ENCODE peak calls at places on chromosomes 12 and 14, in seven cellular contexts. W is brain microvascular endothelial cell; U is cardiac fibroblast; L is CD8-positive, alpha-beta T cell; X is fibroblast of lung; S is heart left ventricle; F is AG04449. Z is an unnamed sample.
A peak's percentile ranks its signal among the peaks of the same experiment; 100 is the strongest.

GRCh38 chr14:105930572-105930971 is 404.2 kb downstream of the TMEM121 start:
- DNase-seq in W (no peak), U (no peak), L (no peak), X (no peak), S (peak; percentile 35), F (no peak), Z (no peak)

GRCh38 chr14:97273540-97273939 is 476.4 kb downstream of the VRK1 start:
- DNase-seq in W (no peak), U (no peak), L (no peak), X (no peak), S (no peak), F (no peak), Z (no peak)

GRCh38 chr14:72736348-72736747 is 157.6 kb downstream of the DPF3 start:
- DNase-seq in W (peak; percentile 78), U (peak; percentile 52), L (no peak), X (peak; percentile 84), S (no peak), F (peak; percentile 69), Z (peak; percentile 58)

GRCh38 chr14:68468437-68469207 is 324.2 kb downstream of the ZFP36L1 start:
- DNase-seq in W (peak; percentile 59), U (peak; percentile 68), L (no peak), X (no peak), S (no peak), F (no peak), Z (no peak)

GRCh38 chr12:57993030-57993429 is 51.7 kb downstream of the ATP23 start:
- DNase-seq in W (no peak), U (peak; percentile 8), L (no peak), X (no peak), S (no peak), F (no peak), Z (no peak)

GRCh38 chr12:92619730-92620684 is 82.8 kb upstream of the PLEKHG7 start:
- DNase-seq in W (no peak), U (peak; percentile 54), L (no peak), X (no peak), S (no peak), F (no peak), Z (no peak)

GRCh38 chr12:117090816-117091711 is 8.2 kb downstream of the TESC start:
- DNase-seq in W (no peak), U (no peak), L (no peak), X (no peak), S (no peak), F (no peak), Z (no peak)

GRCh38 chr14:97359391-97359790 is 562.2 kb downstream of the VRK1 start:
- DNase-seq in W (no peak), U (no peak), L (no peak), X (no peak), S (no peak), F (no peak), Z (no peak)

GRCh38 chr12:24544368-24544767 is 404.5 kb downstream of the BCAT1 start:
- DNase-seq in W (no peak), U (no peak), L (no peak), X (peak; percentile 45), S (no peak), F (no peak), Z (no peak)

GRCh38 chr12:87150969-87151662 is 878.1 kb downstream of the C12orf50 start:
- DNase-seq in W (no peak), U (no peak), L (no peak), X (no peak), S (no peak), F (no peak), Z (no peak)

GRCh38 chr12:106736051-106736957 is 38.2 kb upstream of the RIC8B start:
- DNase-seq in W (no peak), U (peak; percentile 7), L (no peak), X (no peak), S (no peak), F (no peak), Z (no peak)

GRCh38 chr12:49805409-49805808 is 22.8 kb downstream of the NCKAP5L start:
- DNase-seq in W (no peak), U (no peak), L (no peak), X (no peak), S (no peak), F (no peak), Z (no peak)

GRCh38 chr12:100187068-100187467 is 13.5 kb upstream of the ACTR6 start:
- DNase-seq in W (no peak), U (no peak), L (no peak), X (no peak), S (no peak), F (no peak), Z (no peak)

DNA sequence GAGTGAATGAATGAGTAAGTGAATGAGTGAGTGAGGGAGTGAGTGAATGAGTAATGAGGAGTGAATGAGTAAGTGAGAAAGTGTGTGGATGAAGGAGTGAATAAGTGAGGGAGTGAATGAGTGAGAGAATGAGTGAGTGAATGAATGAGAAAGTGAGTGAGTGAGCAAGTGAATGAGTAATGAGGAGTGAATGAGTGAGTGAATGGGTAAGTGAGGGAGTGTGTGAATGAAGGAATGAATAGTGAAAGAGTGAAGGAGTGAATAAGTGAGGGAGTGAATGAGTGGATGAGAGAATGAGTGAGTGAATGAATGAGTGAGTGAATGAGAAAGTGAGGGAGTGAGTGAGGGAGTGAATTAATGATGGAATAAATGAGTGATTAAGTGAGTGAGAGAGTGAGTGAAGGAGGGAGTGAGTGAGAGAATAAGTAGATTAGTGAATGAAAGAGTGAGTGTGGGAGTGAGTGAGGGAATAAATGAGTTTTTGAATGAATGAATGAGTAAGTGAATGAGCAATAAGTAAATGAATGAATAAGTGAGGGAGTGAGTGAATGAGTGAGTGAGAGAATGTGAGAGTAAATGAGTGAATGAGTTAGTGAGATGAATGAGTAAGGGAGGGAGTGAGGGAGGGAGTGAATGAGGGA is 364.5 kb downstream of the ADGRD1 start:
- DNase-seq in W (no peak), U (no peak), L (no peak), X (no peak), S (no peak), F (no peak), Z (no peak)
- TF ChIP-seq CTCF in W (no peak), U (no peak), L (no peak), X (no peak), S (no peak), F (no peak), Z (no peak)

GRCh38 chr14:53715390-53715730 is 241.3 kb downstream of the BMP4 start:
- DNase-seq in W (peak; percentile 46), U (peak; percentile 65), L (no peak), X (peak; percentile 62), S (no peak), F (no peak), Z (peak; percentile 54)

GRCh38 chr14:53716521-53716920 is 240.1 kb downstream of the BMP4 start:
- DNase-seq in W (no peak), U (peak; percentile 2), L (no peak), X (no peak), S (no peak), F (no peak), Z (no peak)

GRCh38 chr14:53711205-53711604 is 245.4 kb downstream of the BMP4 start:
- DNase-seq in W (no peak), U (no peak), L (no peak), X (no peak), S (no peak), F (no peak), Z (no peak)

GRCh38 chr14:53710615-53711014 is 246.0 kb downstream of the BMP4 start:
- DNase-seq in W (no peak), U (no peak), L (no peak), X (no peak), S (no peak), F (no peak), Z (no peak)

DNA sequence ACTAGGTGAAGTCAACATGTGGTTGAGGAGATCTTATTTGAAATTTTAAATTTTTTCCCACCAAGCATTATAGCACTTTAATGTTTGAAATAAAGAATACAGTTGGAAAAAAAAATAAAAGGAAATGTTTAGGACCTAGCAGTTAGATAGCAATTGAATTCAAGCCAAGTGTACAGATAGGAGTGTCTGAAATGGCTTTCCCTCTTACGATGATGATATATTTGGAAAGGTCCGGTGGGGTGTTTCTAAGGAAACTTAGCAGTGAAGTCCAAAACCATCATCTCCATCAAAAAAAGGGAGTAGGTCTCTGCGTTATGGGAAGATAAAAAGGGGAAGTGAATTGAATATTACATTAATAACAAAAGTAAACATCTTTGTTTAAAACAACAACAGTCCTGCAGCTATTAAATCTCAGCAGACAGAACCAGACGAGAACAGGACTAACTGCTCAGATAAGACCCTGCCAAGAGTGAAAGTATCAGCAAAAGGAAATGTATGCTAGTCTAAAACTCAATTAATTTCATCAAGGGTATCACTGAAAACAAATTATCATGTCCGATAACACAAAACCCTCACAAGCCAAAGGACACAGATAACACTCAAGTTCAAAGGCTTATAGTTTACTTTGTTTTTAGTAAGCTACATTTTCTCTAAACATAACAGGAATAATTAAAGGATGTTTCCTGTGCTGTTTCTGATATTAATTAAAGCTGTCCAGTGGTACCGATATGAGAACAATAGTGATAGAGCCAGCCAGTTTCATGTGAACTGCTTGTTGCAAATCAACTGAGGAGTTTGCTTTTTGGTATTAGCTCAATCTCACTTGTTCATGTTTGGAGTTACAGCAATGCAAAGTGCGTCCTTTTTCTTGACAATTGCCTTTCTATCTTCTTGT is 241.9 kb downstream of the BMP4 start:
- DNase-seq in W (no peak), U (no peak), L (no peak), X (no peak), S (no peak), F (no peak), Z (no peak)
- H3K4me3 ChIP-seq in W (no peak overlapping the region), U (no peak overlapping the region), L (no peak overlapping the region), X (peak overlapping the region; percentile 42), S (peak overlapping the region; percentile 18), F (no peak overlapping the region), Z (no peak overlapping the region)

GRCh38 chr12:124309231-124309630 is 14.3 kb downstream of the RFLNA start:
- DNase-seq in W (no peak), U (no peak), L (no peak), X (no peak), S (no peak), F (no peak), Z (no peak)

GRCh38 chr12:124310178-124310577 is 15.3 kb downstream of the RFLNA start:
- DNase-seq in W (no peak), U (no peak), L (no peak), X (no peak), S (no peak), F (no peak), Z (no peak)

GRCh38 chr12:124307556-124307825 is 12.6 kb downstream of the RFLNA start:
- DNase-seq in W (no peak), U (no peak), L (no peak), X (no peak), S (peak; percentile 25), F (no peak), Z (no peak)

GRCh38 chr12:124309744-124310143 is 14.9 kb downstream of the RFLNA start:
- DNase-seq in W (no peak), U (no peak), L (no peak), X (no peak), S (no peak), F (no peak), Z (no peak)

GRCh38 chr12:124308741-124309140 is 13.8 kb downstream of the RFLNA start:
- DNase-seq in W (no peak), U (no peak), L (no peak), X (no peak), S (peak; percentile 32), F (no peak), Z (no peak)
- TF ChIP-seq CTCF in W (no peak), U (no peak), L (no peak), X (no peak), S (no peak), F (no peak), Z (no peak)

DNA sequence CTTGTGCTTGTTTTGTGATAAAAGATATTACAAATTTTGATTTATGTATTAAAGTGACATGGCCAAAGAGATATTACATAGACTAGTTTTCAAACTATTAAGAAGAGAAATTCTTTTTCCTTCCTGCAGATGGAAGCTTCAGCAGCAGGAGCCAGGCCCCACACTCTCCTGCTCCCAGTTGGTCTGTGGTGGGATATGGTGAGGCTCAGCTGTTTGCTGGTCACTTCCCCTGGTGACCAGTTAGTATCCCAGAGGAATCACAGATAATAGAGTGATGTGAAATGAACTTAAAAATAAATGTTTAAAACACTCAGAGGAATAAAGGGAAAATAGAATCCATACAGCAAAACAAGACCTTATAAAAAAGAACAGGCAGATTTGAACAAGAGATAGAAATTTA is 154.7 kb downstream of the KTN1 start:
- DNase-seq in W (no peak), U (no peak), L (no peak), X (no peak), S (no peak), F (no peak), Z (no peak)
- H3K4me3 ChIP-seq in W (no peak overlapping the region), U (no peak overlapping the region), L (no peak overlapping the region), X (no peak overlapping the region), S (no peak overlapping the region), F (no peak overlapping the region), Z (no peak overlapping the region)